ENCODE peak calls at places on chromosomes 16 and 17, in nine cellular contexts. One of them, this sample, is unnamed.

GRCh38 chr16:85946680-85947510 is 47.9 kb downstream of the IRF8 start:
- DNase-seq in hepatic stellate cell: no peak
- DNase-seq in skeletal muscle cell: no peak
- DNase-seq in NCI-H345: no peak
- DNase-seq in progenitor cell of endocrine pancreas: no peak
- DNase-seq in activated naive CD8-positive, alpha-beta T cell treated with anti-CD3 and anti-CD28 coated beads, Interleukin-2, amount 50 U/mL, for 16 hours: no peak
- DNase-seq in substantia nigra: no peak
- DNase-seq in activated CD4-positive, alpha-beta T cell treated with anti-CD3 and anti-CD28 coated beads, Interleukin-2, amount 50 U/mL, for 1 hour: no peak
- DNase-seq in Right ventricle myocardium superior: no peak
- DNase-seq in this sample: no peak

GRCh38 chr17:75346906-75347305 is 57.7 kb upstream of the SLC25A19 start:
- DNase-seq in skeletal muscle cell: peak; percentile 31
- DNase-seq in activated CD4-positive, alpha-beta T cell treated with anti-CD3 and anti-CD28 coated beads, Interleukin-2, amount 50 U/mL, for 1 hour: no peak
- DNase-seq in NCI-H345: no peak
- DNase-seq in hepatic stellate cell: no peak
- DNase-seq in activated naive CD8-positive, alpha-beta T cell treated with anti-CD3 and anti-CD28 coated beads, Interleukin-2, amount 50 U/mL, for 16 hours: no peak
- DNase-seq in progenitor cell of endocrine pancreas: no peak
- DNase-seq in Right ventricle myocardium superior: no peak
- DNase-seq in substantia nigra: no peak
- DNase-seq in this sample: no peak

GRCh38 chr17:32772453-32773025 is 104.4 kb downstream of the MYO1D start:
- DNase-seq in progenitor cell of endocrine pancreas: no peak
- DNase-seq in substantia nigra: no peak
- DNase-seq in skeletal muscle cell: no peak
- DNase-seq in activated naive CD8-positive, alpha-beta T cell treated with anti-CD3 and anti-CD28 coated beads, Interleukin-2, amount 50 U/mL, for 16 hours: no peak
- DNase-seq in hepatic stellate cell: no peak
- DNase-seq in NCI-H345: no peak
- DNase-seq in Right ventricle myocardium superior: no peak
- DNase-seq in activated CD4-positive, alpha-beta T cell treated with anti-CD3 and anti-CD28 coated beads, Interleukin-2, amount 50 U/mL, for 1 hour: no peak
- DNase-seq in this sample: no peak

GRCh38 chr17:81922566-81923301 is 4.8 kb upstream of the SIRT7 start:
- DNase-seq in Right ventricle myocardium superior: no peak
- DNase-seq in progenitor cell of endocrine pancreas: no peak
- DNase-seq in activated naive CD8-positive, alpha-beta T cell treated with anti-CD3 and anti-CD28 coated beads, Interleukin-2, amount 50 U/mL, for 16 hours: no peak
- DNase-seq in hepatic stellate cell: no peak
- DNase-seq in substantia nigra: no peak
- DNase-seq in NCI-H345: no peak
- DNase-seq in activated CD4-positive, alpha-beta T cell treated with anti-CD3 and anti-CD28 coated beads, Interleukin-2, amount 50 U/mL, for 1 hour: no peak
- DNase-seq in skeletal muscle cell: no peak
- DNase-seq in this sample: no peak

GRCh38 chr16:351804-352520 is 561 bp downstream of the AXIN1 start:
- DNase-seq in skeletal muscle cell: no peak
- DNase-seq in hepatic stellate cell: peak; percentile 48
- DNase-seq in Right ventricle myocardium superior: peak; percentile 59
- DNase-seq in NCI-H345: no peak
- DNase-seq in substantia nigra: no peak
- DNase-seq in activated CD4-positive, alpha-beta T cell treated with anti-CD3 and anti-CD28 coated beads, Interleukin-2, amount 50 U/mL, for 1 hour: peak; percentile 26
- DNase-seq in progenitor cell of endocrine pancreas: no peak
- DNase-seq in activated naive CD8-positive, alpha-beta T cell treated with anti-CD3 and anti-CD28 coated beads, Interleukin-2, amount 50 U/mL, for 16 hours: no peak
- DNase-seq in this sample: no peak

GRCh38 chr16:3797904-3798811 is 80.8 kb upstream of the TRAP1 start:
- DNase-seq in activated naive CD8-positive, alpha-beta T cell treated with anti-CD3 and anti-CD28 coated beads, Interleukin-2, amount 50 U/mL, for 16 hours: no peak
- DNase-seq in activated CD4-positive, alpha-beta T cell treated with anti-CD3 and anti-CD28 coated beads, Interleukin-2, amount 50 U/mL, for 1 hour: no peak
- DNase-seq in Right ventricle myocardium superior: no peak
- DNase-seq in progenitor cell of endocrine pancreas: no peak
- DNase-seq in hepatic stellate cell: no peak
- DNase-seq in skeletal muscle cell: no peak
- DNase-seq in NCI-H345: no peak
- DNase-seq in substantia nigra: no peak
- DNase-seq in this sample: no peak

GRCh38 chr17:36703860-36704266 is 102.5 kb downstream of the MRM1 start:
- DNase-seq in NCI-H345: no peak
- DNase-seq in progenitor cell of endocrine pancreas: peak; percentile 89
- DNase-seq in Right ventricle myocardium superior: peak; percentile 55
- DNase-seq in skeletal muscle cell: no peak
- DNase-seq in activated naive CD8-positive, alpha-beta T cell treated with anti-CD3 and anti-CD28 coated beads, Interleukin-2, amount 50 U/mL, for 16 hours: no peak
- DNase-seq in hepatic stellate cell: peak; percentile 21
- DNase-seq in activated CD4-positive, alpha-beta T cell treated with anti-CD3 and anti-CD28 coated beads, Interleukin-2, amount 50 U/mL, for 1 hour: peak; percentile 55
- DNase-seq in substantia nigra: peak; percentile 35
- DNase-seq in this sample: peak; percentile 10

GRCh38 chr17:81165246-81166032 is at the start of gene PVALEF:
- DNase-seq in Right ventricle myocardium superior: no peak
- DNase-seq in skeletal muscle cell: no peak
- DNase-seq in NCI-H345: no peak
- DNase-seq in hepatic stellate cell: no peak
- DNase-seq in activated naive CD8-positive, alpha-beta T cell treated with anti-CD3 and anti-CD28 coated beads, Interleukin-2, amount 50 U/mL, for 16 hours: no peak
- DNase-seq in progenitor cell of endocrine pancreas: peak; percentile 48
- DNase-seq in substantia nigra: peak; percentile 54
- DNase-seq in activated CD4-positive, alpha-beta T cell treated with anti-CD3 and anti-CD28 coated beads, Interleukin-2, amount 50 U/mL, for 1 hour: no peak
- DNase-seq in this sample: peak; percentile 78

GRCh38 chr17:608911-609882 is 105.4 kb downstream of the VPS53 start:
- DNase-seq in skeletal muscle cell: no peak
- DNase-seq in hepatic stellate cell: no peak
- DNase-seq in Right ventricle myocardium superior: no peak
- DNase-seq in progenitor cell of endocrine pancreas: no peak
- DNase-seq in activated naive CD8-positive, alpha-beta T cell treated with anti-CD3 and anti-CD28 coated beads, Interleukin-2, amount 50 U/mL, for 16 hours: no peak
- DNase-seq in substantia nigra: no peak
- DNase-seq in activated CD4-positive, alpha-beta T cell treated with anti-CD3 and anti-CD28 coated beads, Interleukin-2, amount 50 U/mL, for 1 hour: no peak
- DNase-seq in NCI-H345: no peak
- DNase-seq in this sample: no peak

GRCh38 chr16:25855063-25855462 is 163.3 kb downstream of the HS3ST4 start:
- DNase-seq in activated CD4-positive, alpha-beta T cell treated with anti-CD3 and anti-CD28 coated beads, Interleukin-2, amount 50 U/mL, for 1 hour: no peak
- DNase-seq in activated naive CD8-positive, alpha-beta T cell treated with anti-CD3 and anti-CD28 coated beads, Interleukin-2, amount 50 U/mL, for 16 hours: no peak
- DNase-seq in substantia nigra: no peak
- DNase-seq in progenitor cell of endocrine pancreas: no peak
- DNase-seq in hepatic stellate cell: no peak
- DNase-seq in Right ventricle myocardium superior: no peak
- DNase-seq in skeletal muscle cell: no peak
- DNase-seq in NCI-H345: no peak
- DNase-seq in this sample: no peak

GRCh38 chr16:84952335-84953050 is 58.8 kb downstream of the ZDHHC7 start:
- DNase-seq in progenitor cell of endocrine pancreas: peak; percentile 74
- DNase-seq in Right ventricle myocardium superior: peak; percentile 71
- DNase-seq in skeletal muscle cell: no peak
- DNase-seq in activated naive CD8-positive, alpha-beta T cell treated with anti-CD3 and anti-CD28 coated beads, Interleukin-2, amount 50 U/mL, for 16 hours: peak; percentile 51
- DNase-seq in NCI-H345: peak; percentile 68
- DNase-seq in activated CD4-positive, alpha-beta T cell treated with anti-CD3 and anti-CD28 coated beads, Interleukin-2, amount 50 U/mL, for 1 hour: peak; percentile 64
- DNase-seq in substantia nigra: peak; percentile 75
- DNase-seq in hepatic stellate cell: peak; percentile 83
- DNase-seq in this sample: peak; percentile 71

GRCh38 chr16:77897038-77897437 is 108.7 kb downstream of the VAT1L start:
- DNase-seq in activated CD4-positive, alpha-beta T cell treated with anti-CD3 and anti-CD28 coated beads, Interleukin-2, amount 50 U/mL, for 1 hour: no peak
- DNase-seq in hepatic stellate cell: no peak
- DNase-seq in activated naive CD8-positive, alpha-beta T cell treated with anti-CD3 and anti-CD28 coated beads, Interleukin-2, amount 50 U/mL, for 16 hours: no peak
- DNase-seq in skeletal muscle cell: peak; percentile 34
- DNase-seq in progenitor cell of endocrine pancreas: no peak
- DNase-seq in Right ventricle myocardium superior: no peak
- DNase-seq in NCI-H345: no peak
- DNase-seq in substantia nigra: no peak
- DNase-seq in this sample: no peak

GRCh38 chr16:9901-10665 is 43.3 kb downstream of the POLR3K start:
- DNase-seq in activated CD4-positive, alpha-beta T cell treated with anti-CD3 and anti-CD28 coated beads, Interleukin-2, amount 50 U/mL, for 1 hour: no peak
- DNase-seq in substantia nigra: no peak
- DNase-seq in progenitor cell of endocrine pancreas: no peak
- DNase-seq in skeletal muscle cell: no peak
- DNase-seq in activated naive CD8-positive, alpha-beta T cell treated with anti-CD3 and anti-CD28 coated beads, Interleukin-2, amount 50 U/mL, for 16 hours: no peak
- DNase-seq in NCI-H345: no peak
- DNase-seq in hepatic stellate cell: no peak
- DNase-seq in Right ventricle myocardium superior: peak; percentile 50
- DNase-seq in this sample: no peak

GRCh38 chr16:81456523-81457325 is 12.1 kb downstream of the CMIP start:
- DNase-seq in NCI-H345: no peak
- DNase-seq in substantia nigra: no peak
- DNase-seq in progenitor cell of endocrine pancreas: no peak
- DNase-seq in Right ventricle myocardium superior: no peak
- DNase-seq in activated naive CD8-positive, alpha-beta T cell treated with anti-CD3 and anti-CD28 coated beads, Interleukin-2, amount 50 U/mL, for 16 hours: no peak
- DNase-seq in activated CD4-positive, alpha-beta T cell treated with anti-CD3 and anti-CD28 coated beads, Interleukin-2, amount 50 U/mL, for 1 hour: no peak
- DNase-seq in hepatic stellate cell: no peak
- DNase-seq in skeletal muscle cell: no peak
- DNase-seq in this sample: no peak

GRCh38 chr17:47204722-47205418 is 4.3 kb upstream of the MYL4 start:
- DNase-seq in activated naive CD8-positive, alpha-beta T cell treated with anti-CD3 and anti-CD28 coated beads, Interleukin-2, amount 50 U/mL, for 16 hours: no peak
- DNase-seq in substantia nigra: no peak
- DNase-seq in Right ventricle myocardium superior: no peak
- DNase-seq in skeletal muscle cell: no peak
- DNase-seq in NCI-H345: no peak
- DNase-seq in activated CD4-positive, alpha-beta T cell treated with anti-CD3 and anti-CD28 coated beads, Interleukin-2, amount 50 U/mL, for 1 hour: peak; percentile 17
- DNase-seq in hepatic stellate cell: peak; percentile 39
- DNase-seq in progenitor cell of endocrine pancreas: no peak
- DNase-seq in this sample: peak; percentile 26

GRCh38 chr17:81065500-81065899 is 30.5 kb downstream of the BAIAP2 start:
- DNase-seq in activated naive CD8-positive, alpha-beta T cell treated with anti-CD3 and anti-CD28 coated beads, Interleukin-2, amount 50 U/mL, for 16 hours: no peak
- DNase-seq in progenitor cell of endocrine pancreas: no peak
- DNase-seq in substantia nigra: no peak
- DNase-seq in Right ventricle myocardium superior: no peak
- DNase-seq in activated CD4-positive, alpha-beta T cell treated with anti-CD3 and anti-CD28 coated beads, Interleukin-2, amount 50 U/mL, for 1 hour: no peak
- DNase-seq in skeletal muscle cell: peak; percentile 39
- DNase-seq in NCI-H345: no peak
- DNase-seq in hepatic stellate cell: no peak
- DNase-seq in this sample: no peak

GRCh38 chr16:82459580-82460256 is 167.1 kb upstream of the CDH13 start:
- DNase-seq in progenitor cell of endocrine pancreas: no peak
- DNase-seq in activated CD4-positive, alpha-beta T cell treated with anti-CD3 and anti-CD28 coated beads, Interleukin-2, amount 50 U/mL, for 1 hour: no peak
- DNase-seq in skeletal muscle cell: no peak
- DNase-seq in substantia nigra: no peak
- DNase-seq in NCI-H345: no peak
- DNase-seq in hepatic stellate cell: no peak
- DNase-seq in Right ventricle myocardium superior: no peak
- DNase-seq in activated naive CD8-positive, alpha-beta T cell treated with anti-CD3 and anti-CD28 coated beads, Interleukin-2, amount 50 U/mL, for 16 hours: no peak
- DNase-seq in this sample: no peak

GRCh38 chr16:83118365-83118764 is 491.6 kb downstream of the CDH13 start:
- DNase-seq in substantia nigra: no peak
- DNase-seq in activated naive CD8-positive, alpha-beta T cell treated with anti-CD3 and anti-CD28 coated beads, Interleukin-2, amount 50 U/mL, for 16 hours: no peak
- DNase-seq in NCI-H345: no peak
- DNase-seq in hepatic stellate cell: no peak
- DNase-seq in skeletal muscle cell: no peak
- DNase-seq in activated CD4-positive, alpha-beta T cell treated with anti-CD3 and anti-CD28 coated beads, Interleukin-2, amount 50 U/mL, for 1 hour: no peak
- DNase-seq in progenitor cell of endocrine pancreas: no peak
- DNase-seq in Right ventricle myocardium superior: no peak
- DNase-seq in this sample: no peak

GRCh38 chr17:75366432-75366831 is 39.0 kb downstream of the GRB2 start:
- DNase-seq in NCI-H345: no peak
- DNase-seq in Right ventricle myocardium superior: no peak
- DNase-seq in substantia nigra: no peak
- DNase-seq in progenitor cell of endocrine pancreas: no peak
- DNase-seq in activated CD4-positive, alpha-beta T cell treated with anti-CD3 and anti-CD28 coated beads, Interleukin-2, amount 50 U/mL, for 1 hour: no peak
- DNase-seq in hepatic stellate cell: no peak
- DNase-seq in activated naive CD8-positive, alpha-beta T cell treated with anti-CD3 and anti-CD28 coated beads, Interleukin-2, amount 50 U/mL, for 16 hours: no peak
- DNase-seq in skeletal muscle cell: no peak
- DNase-seq in this sample: no peak

GRCh38 chr17:68161644-68162428 is 86.0 kb upstream of the AMZ2 start:
- DNase-seq in activated naive CD8-positive, alpha-beta T cell treated with anti-CD3 and anti-CD28 coated beads, Interleukin-2, amount 50 U/mL, for 16 hours: no peak
- DNase-seq in activated CD4-positive, alpha-beta T cell treated with anti-CD3 and anti-CD28 coated beads, Interleukin-2, amount 50 U/mL, for 1 hour: no peak
- DNase-seq in Right ventricle myocardium superior: peak; percentile 55
- DNase-seq in substantia nigra: no peak
- DNase-seq in hepatic stellate cell: no peak
- DNase-seq in NCI-H345: no peak
- DNase-seq in skeletal muscle cell: no peak
- DNase-seq in progenitor cell of endocrine pancreas: no peak
- DNase-seq in this sample: no peak

GRCh38 chr17:4945176-4945943 is 3.0 kb downstream of the PFN1 start:
- DNase-seq in skeletal muscle cell: peak; percentile 66
- DNase-seq in Right ventricle myocardium superior: peak; percentile 84
- DNase-seq in NCI-H345: no peak
- DNase-seq in activated CD4-positive, alpha-beta T cell treated with anti-CD3 and anti-CD28 coated beads, Interleukin-2, amount 50 U/mL, for 1 hour: peak; percentile 72
- DNase-seq in hepatic stellate cell: peak; percentile 97
- DNase-seq in progenitor cell of endocrine pancreas: no peak
- DNase-seq in substantia nigra: no peak
- DNase-seq in activated naive CD8-positive, alpha-beta T cell treated with anti-CD3 and anti-CD28 coated beads, Interleukin-2, amount 50 U/mL, for 16 hours: peak; percentile 73
- DNase-seq in this sample: no peak

GRCh38 chr16:1137604-1138003 is 15.3 kb upstream of the CACNA1H start:
- DNase-seq in activated naive CD8-positive, alpha-beta T cell treated with anti-CD3 and anti-CD28 coated beads, Interleukin-2, amount 50 U/mL, for 16 hours: no peak
- DNase-seq in activated CD4-positive, alpha-beta T cell treated with anti-CD3 and anti-CD28 coated beads, Interleukin-2, amount 50 U/mL, for 1 hour: no peak
- DNase-seq in skeletal muscle cell: no peak
- DNase-seq in hepatic stellate cell: no peak
- DNase-seq in substantia nigra: no peak
- DNase-seq in NCI-H345: no peak
- DNase-seq in progenitor cell of endocrine pancreas: no peak
- DNase-seq in Right ventricle myocardium superior: no peak
- DNase-seq in this sample: no peak

GRCh38 chr17:76373481-76373825 is 11.0 kb upstream of the SPHK1 start:
- DNase-seq in skeletal muscle cell: no peak
- DNase-seq in activated CD4-positive, alpha-beta T cell treated with anti-CD3 and anti-CD28 coated beads, Interleukin-2, amount 50 U/mL, for 1 hour: no peak
- DNase-seq in progenitor cell of endocrine pancreas: no peak
- DNase-seq in activated naive CD8-positive, alpha-beta T cell treated with anti-CD3 and anti-CD28 coated beads, Interleukin-2, amount 50 U/mL, for 16 hours: no peak
- DNase-seq in Right ventricle myocardium superior: no peak
- DNase-seq in NCI-H345: no peak
- DNase-seq in hepatic stellate cell: no peak
- DNase-seq in substantia nigra: no peak
- DNase-seq in this sample: no peak

GRCh38 chr16:56608876-56609462 is 585 bp downstream of the MT2A start:
- DNase-seq in activated naive CD8-positive, alpha-beta T cell treated with anti-CD3 and anti-CD28 coated beads, Interleukin-2, amount 50 U/mL, for 16 hours: no peak
- DNase-seq in hepatic stellate cell: no peak
- DNase-seq in activated CD4-positive, alpha-beta T cell treated with anti-CD3 and anti-CD28 coated beads, Interleukin-2, amount 50 U/mL, for 1 hour: no peak
- DNase-seq in progenitor cell of endocrine pancreas: no peak
- DNase-seq in Right ventricle myocardium superior: no peak
- DNase-seq in NCI-H345: no peak
- DNase-seq in substantia nigra: no peak
- DNase-seq in skeletal muscle cell: no peak
- DNase-seq in this sample: no peak

GRCh38 chr17:17021194-17021863 is 20.9 kb upstream of the MPRIP start:
- DNase-seq in NCI-H345: no peak
- DNase-seq in Right ventricle myocardium superior: peak; percentile 76
- DNase-seq in progenitor cell of endocrine pancreas: no peak
- DNase-seq in skeletal muscle cell: no peak
- DNase-seq in activated CD4-positive, alpha-beta T cell treated with anti-CD3 and anti-CD28 coated beads, Interleukin-2, amount 50 U/mL, for 1 hour: no peak
- DNase-seq in activated naive CD8-positive, alpha-beta T cell treated with anti-CD3 and anti-CD28 coated beads, Interleukin-2, amount 50 U/mL, for 16 hours: no peak
- DNase-seq in hepatic stellate cell: peak; percentile 93
- DNase-seq in substantia nigra: no peak
- DNase-seq in this sample: no peak

GRCh38 chr16:6898896-6899295 is 433.7 kb upstream of the RBFOX1 start:
- DNase-seq in Right ventricle myocardium superior: no peak
- DNase-seq in substantia nigra: no peak
- DNase-seq in hepatic stellate cell: no peak
- DNase-seq in skeletal muscle cell: no peak
- DNase-seq in progenitor cell of endocrine pancreas: no peak
- DNase-seq in activated naive CD8-positive, alpha-beta T cell treated with anti-CD3 and anti-CD28 coated beads, Interleukin-2, amount 50 U/mL, for 16 hours: no peak
- DNase-seq in activated CD4-positive, alpha-beta T cell treated with anti-CD3 and anti-CD28 coated beads, Interleukin-2, amount 50 U/mL, for 1 hour: no peak
- DNase-seq in NCI-H345: no peak
- DNase-seq in this sample: no peak

This sample was measured in C1 segment of cervical spinal cord.